ENCODE peak calls at places on chromosomes 7 and 10, in four cellular contexts. D is uterus, P is cardiac muscle cell, O is left ventricle myocardium inferior. B is an unnamed sample.

GRCh38 chr10:78794736-78795455 is 273.9 kb upstream of the ZMIZ1 start:
- DNase-seq in D (no peak), P (no peak), O (no peak), B (peak; percentile 25)

GRCh38 chr10:94293344-94293743 is 69.4 kb downstream of the NOC3L start:
- DNase-seq in D (peak; percentile 38), P (no peak), O (peak; percentile 37), B (no peak)

GRCh38 chr7:106692450-106693051 is 31.6 kb upstream of the CCDC71L start:
- DNase-seq in D (no peak), P (no peak), O (no peak), B (no peak)

GRCh38 chr10:84138478-84139125 is 707 bp upstream of the GHITM start:
- DNase-seq in D (no peak), P (no peak), O (peak; percentile 19), B (no peak)

GRCh38 chr7:139915864-139916716 is 87.0 kb downstream of the TBXAS1 start:
- DNase-seq in D (peak; percentile 38), P (no peak), O (no peak), B (no peak)

GRCh38 chr10:119197921-119198320 is 9.4 kb upstream of the GRK5 start:
- DNase-seq in D (no peak), P (no peak), O (no peak), B (no peak)

GRCh38 chr7:41955475-41956243 is 252.8 kb upstream of the INHBA start:
- DNase-seq in D (peak; percentile 99), P (peak; percentile 73), O (peak; percentile 95), B (peak; percentile 94)

GRCh38 chr7:140262242-140262903 is 85.6 kb upstream of the KDM7A start:
- DNase-seq in D (no peak), P (no peak), O (no peak), B (no peak)

GRCh38 chr10:62582804-62583208 is 208.6 kb downstream of the ZNF365 start:
- DNase-seq in D (peak; percentile 35), P (no peak), O (peak; percentile 77), B (no peak)
- H3K9me3 ChIP-seq in D (no peaks in the 10 kb centered on the region), P (no peaks in the 10 kb centered on the region), O (peaks cover 2% of the 10 kb centered on the region), B (no peaks in the 10 kb centered on the region)

DNA sequence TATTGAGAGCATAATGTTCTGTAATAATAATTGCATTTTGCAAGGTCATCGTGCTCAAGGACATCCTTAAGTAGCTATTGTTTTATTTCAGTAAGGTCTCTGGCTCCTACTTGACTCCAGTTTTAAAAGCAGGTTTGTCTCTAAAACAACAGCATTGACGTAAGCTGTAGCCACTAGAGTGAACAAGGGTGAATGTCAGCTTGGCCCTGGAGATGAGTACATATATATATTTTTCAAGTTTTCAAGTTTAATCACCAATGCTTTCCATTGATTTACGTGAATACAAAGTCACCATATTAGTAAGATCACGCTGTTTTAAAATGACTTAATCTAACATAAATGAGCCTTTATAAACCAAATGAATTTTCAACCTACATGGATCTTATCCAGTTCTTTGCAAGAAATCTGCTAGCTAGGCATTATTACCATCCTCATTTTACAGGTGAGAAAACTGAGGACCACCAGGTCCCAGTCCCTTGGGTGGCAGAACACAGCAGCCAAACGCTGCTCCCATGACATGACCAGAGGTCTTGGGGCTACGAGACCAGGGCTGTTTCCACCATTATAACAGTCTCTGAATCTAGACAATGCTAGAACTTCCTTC is 57.2 kb upstream of the ELMO1 start:
- DNase-seq in D (no peak), P (no peak), O (no peak), B (no peak)
- H3K27me3 ChIP-seq in D (no peaks in the 10 kb centered on the region), P (no peaks in the 10 kb centered on the region), O (peaks cover 8% of the 10 kb centered on the region), B (no peaks in the 10 kb centered on the region)

DNA sequence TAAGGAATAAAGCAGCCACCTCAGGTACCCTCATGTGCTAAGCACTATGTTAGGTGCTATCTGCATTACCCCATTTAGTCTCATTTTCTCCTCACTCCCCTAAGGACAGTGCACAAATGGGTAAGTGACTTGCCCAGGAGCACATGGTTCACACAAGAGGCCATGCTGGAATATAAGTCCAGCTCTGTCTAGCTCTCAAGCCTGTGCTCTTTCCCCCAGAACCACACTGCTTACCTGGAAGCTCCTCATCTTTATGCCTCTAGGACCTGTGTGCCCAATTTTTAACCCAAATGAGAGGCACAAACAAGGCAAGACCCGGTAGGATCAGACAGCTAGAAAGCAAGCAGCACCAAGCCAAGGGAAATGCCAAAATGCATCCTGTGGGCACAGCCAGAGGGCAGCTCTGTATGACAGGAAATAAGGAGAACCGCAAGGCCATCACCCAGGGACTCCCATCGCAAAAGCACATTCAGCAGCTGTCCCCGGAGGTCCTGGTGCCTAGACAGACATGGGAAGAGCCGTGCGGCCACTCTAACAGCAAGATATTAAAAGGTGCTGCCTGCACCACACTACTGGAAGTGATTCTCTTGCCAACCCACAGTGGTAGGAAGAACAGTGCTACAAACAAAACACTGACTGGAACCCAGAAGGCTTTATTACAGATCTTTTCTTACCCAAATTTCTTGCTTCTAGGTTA is 88.1 kb downstream of the GSAP start:
- DNase-seq in D (no peak), P (no peak), O (peak; percentile 23), B (no peak)
- H3K4me1 ChIP-seq in D (peaks cover 3% of the 10 kb centered on the region), P (peaks cover 2% of the 10 kb centered on the region), O (peaks cover 57% of the 10 kb centered on the region), B (no peaks in the 10 kb centered on the region)

DNA sequence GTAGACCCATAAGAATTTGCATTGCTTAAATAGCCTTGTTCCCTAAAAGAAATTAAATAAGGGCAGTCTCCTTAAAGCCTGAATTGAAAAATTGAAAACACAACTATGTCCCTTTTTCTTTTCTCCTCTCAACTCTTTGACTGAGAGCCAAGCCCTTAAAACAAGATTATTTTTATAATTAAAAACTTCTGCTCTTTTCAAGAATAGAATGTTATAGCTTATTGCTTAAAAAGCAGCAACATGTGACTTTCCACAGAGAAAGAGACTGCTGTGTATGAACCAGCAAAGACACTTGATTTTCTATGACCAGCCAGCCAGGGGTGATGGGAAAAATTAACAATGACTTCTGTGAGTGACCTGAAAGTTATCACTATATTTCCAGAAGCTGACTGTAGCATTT is 295.2 kb upstream of the CELF2 start:
- DNase-seq in D (no peak), P (no peak), O (no peak), B (no peak)
- H3K9me3 ChIP-seq in D (no peaks in the 10 kb centered on the region), P (no peaks in the 10 kb centered on the region), O (no peaks in the 10 kb centered on the region), B (no peaks in the 10 kb centered on the region)